ENCODE peak calls at places on chromosomes 5 and 9, in five cellular contexts. W is osteoblast; Q is neural progenitor cell; R is suprapubic skin; C is naive thymus-derived CD4-positive, alpha-beta T cell. N is an unnamed sample.

GRCh38 chr9:19493174-19493811 is 84.5 kb downstream of the ACER2 start:
- DNase-seq in W (peak; percentile 86), Q (peak; percentile 69), R (peak; percentile 70), C (peak; percentile 10), N (peak; percentile 4)

GRCh38 chr9:106920701-106921283 is 57.8 kb downstream of the ZNF462 start:
- DNase-seq in W (no peak), Q (peak; percentile 51), R (no peak), C (no peak), N (no peak)

GRCh38 chr5:10695055-10695649 is 65.9 kb downstream of the DAP start:
- DNase-seq in W (no peak), Q (peak; percentile 72), R (no peak), C (no peak), N (no peak)

GRCh38 chr9:126614455-126615248 is 924 bp downstream of the LMX1B start:
- DNase-seq in W (peak; percentile 92), Q (no peak), R (peak; percentile 54), C (no peak), N (no peak)

GRCh38 chr5:171139227-171139626 is 169.8 kb upstream of the TLX3 start:
- DNase-seq in W (no peak), Q (no peak), R (no peak), C (no peak), N (no peak)

GRCh38 chr5:141825241-141825671 is 53.0 kb downstream of the PCDH1 start:
- DNase-seq in W (no peak), Q (no peak), R (no peak), C (no peak), N (no peak)

GRCh38 chr5:42520957-42521356 is 97.7 kb downstream of the GHR start:
- DNase-seq in W (no peak), Q (no peak), R (no peak), C (no peak), N (no peak)

GRCh38 chr9:130451509-130452388 is 7.0 kb downstream of the ASS1 start:
- DNase-seq in W (peak; percentile 99), Q (no peak), R (peak; percentile 83), C (no peak), N (no peak)

GRCh38 chr9:100937377-100937776 is 91.2 kb upstream of the PLPPR1 start:
- DNase-seq in W (no peak), Q (no peak), R (no peak), C (no peak), N (no peak)

GRCh38 chr5:81718300-81718699 is 32.6 kb downstream of the SSBP2 start:
- DNase-seq in W (no peak), Q (peak; percentile 52), R (no peak), C (no peak), N (no peak)

GRCh38 chr9:104915049-104915448 is 12.9 kb downstream of the ABCA1 start:
- DNase-seq in W (no peak), Q (no peak), R (no peak), C (no peak), N (no peak)

GRCh38 chr9:104914458-104914857 is 13.5 kb downstream of the ABCA1 start:
- DNase-seq in W (no peak), Q (no peak), R (no peak), C (no peak), N (no peak)

GRCh38 chr9:104912606-104913005 is 15.3 kb downstream of the ABCA1 start:
- DNase-seq in W (no peak), Q (no peak), R (no peak), C (no peak), N (no peak)

GRCh38 chr9:104907278-104907951 is 20.5 kb downstream of the ABCA1 start:
- DNase-seq in W (peak; percentile 86), Q (no peak), R (no peak), C (no peak), N (no peak)

GRCh38 chr9:104911029-104911607 is 16.8 kb downstream of the ABCA1 start:
- DNase-seq in W (peak; percentile 73), Q (no peak), R (no peak), C (no peak), N (no peak)
- H3K4me1 ChIP-seq in W (peaks cover 32% of the 10 kb centered on the region), Q (peaks cover 25% of the 10 kb centered on the region), R (peaks cover 85% of the 10 kb centered on the region), C (no peaks in the 10 kb centered on the region), N (no peaks in the 10 kb centered on the region)

DNA sequence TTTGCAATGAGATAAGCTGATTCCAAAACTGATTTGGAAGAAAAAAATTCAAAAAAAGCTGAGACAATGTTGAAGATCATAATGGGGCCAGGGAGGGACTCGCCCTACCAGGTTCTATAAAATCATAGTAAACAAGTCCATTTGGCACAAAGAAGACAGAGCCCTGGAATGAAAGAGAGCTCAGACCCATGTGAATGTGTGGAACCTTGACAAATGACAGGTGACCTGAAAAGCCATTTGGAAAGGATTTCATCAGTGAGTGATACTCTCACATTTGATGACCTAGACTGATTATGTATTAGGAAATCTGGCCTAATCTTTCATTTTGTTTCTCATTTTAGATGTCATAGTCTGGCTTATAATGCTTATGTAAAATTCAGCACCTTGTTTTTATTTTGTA is 26.8 kb downstream of the SPTAN1 start:
- DNase-seq in W (no peak), Q (no peak), R (no peak), C (no peak), N (no peak)
- H3K36me3 ChIP-seq in W (peaks cover 97% of the 10 kb centered on the region), Q (peaks cover 27% of the 10 kb centered on the region), R (peaks cover 97% of the 10 kb centered on the region), C (peaks cover 76% of the 10 kb centered on the region), N (peaks cover 97% of the 10 kb centered on the region)

GRCh38 chr5:59001154-59001553 is 418.3 kb downstream of the RAB3C start:
- DNase-seq in W (no peak), Q (no peak), R (no peak), C (no peak), N (no peak)

GRCh38 chr5:59002162-59002825 is 419.4 kb downstream of the RAB3C start:
- DNase-seq in W (no peak), Q (no peak), R (no peak), C (no peak), N (no peak)

GRCh38 chr5:59001716-59002115 is 418.8 kb downstream of the RAB3C start:
- DNase-seq in W (no peak), Q (no peak), R (no peak), C (no peak), N (no peak)

GRCh38 chr5:59003641-59004040 is 420.8 kb downstream of the RAB3C start:
- DNase-seq in W (no peak), Q (no peak), R (no peak), C (no peak), N (no peak)

DNA sequence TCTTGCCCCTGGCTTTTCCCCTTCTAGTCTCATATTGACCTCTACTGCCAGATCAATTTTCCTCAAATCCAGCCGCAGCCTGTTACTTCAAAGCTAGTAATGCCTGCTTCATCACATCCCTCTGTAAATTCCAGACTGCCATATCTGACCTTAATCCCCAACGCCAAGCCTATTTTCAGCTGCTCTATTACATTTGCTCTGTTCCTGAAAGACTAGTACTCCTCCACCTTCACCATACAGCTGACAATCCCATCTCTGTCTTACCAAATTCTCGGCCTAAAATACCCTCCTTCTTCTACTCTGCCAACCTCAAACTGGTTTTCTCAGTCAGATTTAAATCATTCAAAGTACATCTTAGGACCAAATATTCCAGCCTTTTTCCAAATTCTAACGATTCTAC is 420.2 kb downstream of the RAB3C start:
- DNase-seq in W (no peak), Q (no peak), R (no peak), C (no peak), N (no peak)
- H3K4me1 ChIP-seq in W (no peaks in the 10 kb centered on the region), Q (peaks cover 5% of the 10 kb centered on the region), R (no peaks in the 10 kb centered on the region), C (no peaks in the 10 kb centered on the region), N (no peaks in the 10 kb centered on the region)

GRCh38 chr5:72206994-72207393 is 99.7 kb downstream of the MAP1B start:
- DNase-seq in W (no peak), Q (no peak), R (no peak), C (no peak), N (no peak)
- H3K36me3 ChIP-seq in W (peaks cover 64% of the 10 kb centered on the region), Q (peaks cover 14% of the 10 kb centered on the region), R (peaks cover 26% of the 10 kb centered on the region), C (no peaks in the 10 kb centered on the region), N (no peaks in the 10 kb centered on the region)

N was measured in effector memory CD4-positive, alpha-beta T cell.